ENCODE peak calls at places on chromosomes 5 and 9, in nine cellular contexts. V is psoas muscle, R is pancreas, H is neuronal stem cell, F is left ventricle myocardium inferior, U is aorta, E is colonic mucosa, Y is body of pancreas, C is left lung. X is an unnamed sample.

GRCh38 chr5:103234239-103234975 is 24.2 kb upstream of the MACIR start:
- DNase-seq in V (no peak), R (no peak), H (no peak), F (no peak), U (no peak), E (no peak), Y (no peak), C (no peak), X (no peak)

GRCh38 chr5:125612356-125613149 is 810.7 kb upstream of the GRAMD2B start:
- DNase-seq in V (peak; percentile 57), R (peak; percentile 59), H (no peak), F (no peak), U (no peak), E (no peak), Y (peak; percentile 69), C (no peak), X (no peak)

GRCh38 chr9:127116088-127116726 is 6.2 kb downstream of the ANGPTL2 start:
- DNase-seq in V (no peak), R (no peak), H (no peak), F (no peak), U (peak; percentile 34), E (no peak), Y (no peak), C (no peak), X (no peak)

GRCh38 chr5:133831506-133832224 is 136.8 kb downstream of the C5orf15 start:
- DNase-seq in V (no peak), R (no peak), H (no peak), F (no peak), U (no peak), E (no peak), Y (no peak), C (no peak), X (no peak)

GRCh38 chr5:138035605-138036537 is 3.0 kb upstream of the FAM13B start:
- DNase-seq in V (peak; percentile 57), R (no peak), H (peak; percentile 76), F (peak; percentile 27), U (peak; percentile 51), E (peak; percentile 67), Y (peak; percentile 76), C (no peak), X (peak; percentile 74)

GRCh38 chr5:68433921-68434879 is 218.6 kb downstream of the PIK3R1 start:
- DNase-seq in V (peak; percentile 85), R (peak; percentile 44), H (no peak), F (peak; percentile 79), U (peak; percentile 93), E (peak; percentile 59), Y (peak; percentile 49), C (peak; percentile 95), X (peak; percentile 80)

GRCh38 chr9:122320346-122320995 is 50.4 kb upstream of the PTGS1 start:
- DNase-seq in V (no peak), R (no peak), H (no peak), F (no peak), U (no peak), E (no peak), Y (no peak), C (no peak), X (no peak)

GRCh38 chr9:137462396-137463193 is 3.5 kb upstream of the NSMF start:
- DNase-seq in V (peak; percentile 51), R (peak; percentile 77), H (no peak), F (no peak), U (peak; percentile 48), E (no peak), Y (no peak), C (peak; percentile 78), X (no peak)

GRCh38 chr5:93708442-93708841 is 33.0 kb downstream of the POU5F2 start:
- DNase-seq in V (no peak), R (no peak), H (no peak), F (no peak), U (no peak), E (no peak), Y (no peak), C (peak; percentile 9), X (no peak)

GRCh38 chr5:119666542-119666941 is 37.2 kb downstream of the FAM170A start:
- DNase-seq in V (no peak), R (no peak), H (no peak), F (no peak), U (no peak), E (no peak), Y (no peak), C (no peak), X (no peak)

GRCh38 chr5:174585472-174585871 is 138.9 kb upstream of the MSX2 start:
- DNase-seq in V (no peak), R (no peak), H (no peak), F (no peak), U (no peak), E (no peak), Y (no peak), C (no peak), X (no peak)

GRCh38 chr5:54902817-54903473 is 82.4 kb downstream of the ESM1 start:
- DNase-seq in V (no peak), R (no peak), H (no peak), F (no peak), U (no peak), E (no peak), Y (no peak), C (no peak), X (peak; percentile 36)

GRCh38 chr9:96071245-96072124 is 196.0 kb downstream of the ERCC6L2 start:
- DNase-seq in V (no peak), R (no peak), H (peak; percentile 21), F (no peak), U (no peak), E (no peak), Y (peak; percentile 44), C (no peak), X (no peak)

GRCh38 chr5:42495908-42496307 is 72.7 kb downstream of the GHR start:
- DNase-seq in V (no peak), R (no peak), H (no peak), F (no peak), U (no peak), E (no peak), Y (no peak), C (no peak), X (no peak)

GRCh38 chr5:76114192-76114795 is 31.1 kb downstream of the SV2C start:
- DNase-seq in V (no peak), R (no peak), H (peak; percentile 46), F (no peak), U (no peak), E (peak; percentile 92), Y (peak; percentile 38), C (no peak), X (no peak)

GRCh38 chr5:122882836-122883235 is 37.4 kb downstream of the SNX24 start:
- DNase-seq in V (no peak), R (no peak), H (no peak), F (no peak), U (no peak), E (no peak), Y (no peak), C (no peak), X (no peak)

GRCh38 chr5:143896471-143896870 is 84.5 kb downstream of the HMHB1 start:
- DNase-seq in V (no peak), R (no peak), H (no peak), F (no peak), U (no peak), E (no peak), Y (no peak), C (no peak), X (no peak)
- H3K27ac ChIP-seq in V (no peak overlapping the region), R (no peak overlapping the region), H (no peak overlapping the region), F (no peak overlapping the region), U (no peak overlapping the region), E (no peak overlapping the region), Y (no peak overlapping the region), C (no peak overlapping the region), X (no peak overlapping the region)

DNA sequence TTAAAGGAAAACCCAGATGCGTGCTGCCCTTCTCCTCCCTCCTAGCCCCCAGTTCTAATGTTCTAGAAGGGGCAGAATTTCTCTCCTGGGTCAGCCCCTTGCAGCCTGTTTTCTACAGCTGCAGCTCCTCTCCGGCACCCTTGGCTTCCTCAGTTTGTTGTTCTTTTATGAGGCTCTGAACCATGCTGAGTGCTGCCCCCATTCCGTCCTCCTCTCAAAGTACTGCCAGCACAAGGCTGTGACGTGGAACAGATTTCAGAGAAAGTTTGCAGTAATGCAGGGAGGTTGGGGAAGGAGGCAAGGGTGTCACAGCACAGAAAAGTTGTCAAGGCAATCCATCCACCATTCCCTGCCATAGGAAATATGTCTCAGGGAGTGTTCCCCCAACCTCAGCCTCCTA is 63.3 kb downstream of the RGS3 start:
- DNase-seq in V (no peak), R (no peak), H (no peak), F (no peak), U (no peak), E (no peak), Y (no peak), C (no peak), X (no peak)
- H3K36me3 ChIP-seq in V (no peaks in the 10 kb centered on the region), R (peaks cover 29% of the 10 kb centered on the region), H (peaks cover 12% of the 10 kb centered on the region), F (peaks cover 43% of the 10 kb centered on the region), U (peaks cover 9% of the 10 kb centered on the region), E (no peaks in the 10 kb centered on the region), Y (peaks cover 5% of the 10 kb centered on the region), C (no peaks in the 10 kb centered on the region), X (peaks cover 17% of the 10 kb centered on the region)

GRCh38 chr9:106868096-106868495 is 5.1 kb downstream of the ZNF462 start:
- DNase-seq in V (no peak), R (no peak), H (no peak), F (no peak), U (no peak), E (no peak), Y (no peak), C (no peak), X (no peak)

GRCh38 chr9:106872641-106873040 is 9.7 kb downstream of the ZNF462 start:
- DNase-seq in V (no peak), R (no peak), H (no peak), F (no peak), U (no peak), E (no peak), Y (no peak), C (no peak), X (no peak)

GRCh38 chr9:106869028-106869427 is 6.1 kb downstream of the ZNF462 start:
- DNase-seq in V (no peak), R (no peak), H (no peak), F (no peak), U (no peak), E (no peak), Y (no peak), C (no peak), X (no peak)

GRCh38 chr9:106868565-106868964 is 5.6 kb downstream of the ZNF462 start:
- DNase-seq in V (no peak), R (no peak), H (no peak), F (no peak), U (no peak), E (no peak), Y (no peak), C (no peak), X (no peak)

GRCh38 chr9:106869458-106869857 is 6.5 kb downstream of the ZNF462 start:
- DNase-seq in V (no peak), R (no peak), H (no peak), F (no peak), U (no peak), E (no peak), Y (no peak), C (no peak), X (no peak)
- H3K27ac ChIP-seq in V (peak overlapping the region; percentile 71), R (no peak overlapping the region), H (no peak overlapping the region), F (peak overlapping the region; percentile 73), U (no peak overlapping the region), E (no peak overlapping the region), Y (peak overlapping the region; percentile 27), C (peak overlapping the region; percentile 60), X (no peak overlapping the region)

DNA sequence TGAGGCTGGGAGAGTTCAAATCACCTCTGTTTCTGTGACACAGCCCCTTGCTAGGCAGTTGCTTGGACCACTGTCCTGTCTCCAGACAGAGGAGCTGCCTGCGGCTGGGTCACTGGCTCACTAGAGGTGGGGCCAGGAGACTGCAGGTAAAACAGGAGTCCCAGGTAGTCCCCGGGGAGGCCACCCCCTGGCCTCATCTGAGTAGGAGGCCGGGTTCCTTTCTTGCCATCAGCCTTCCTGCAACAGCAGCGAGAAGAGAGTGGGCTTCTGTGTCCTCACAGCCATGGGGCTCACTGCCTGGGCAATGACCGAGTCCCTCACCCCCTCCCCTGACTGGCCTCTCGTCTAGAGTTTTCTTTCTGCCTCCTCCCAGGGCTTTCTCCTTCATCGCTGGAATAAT is 197.5 kb downstream of the CDK5RAP2 start:
- DNase-seq in V (no peak), R (no peak), H (no peak), F (no peak), U (no peak), E (no peak), Y (no peak), C (no peak), X (no peak)
- H3K36me3 ChIP-seq in V (no peaks in the 10 kb centered on the region), R (no peaks in the 10 kb centered on the region), H (peaks cover 8% of the 10 kb centered on the region), F (no peaks in the 10 kb centered on the region), U (no peaks in the 10 kb centered on the region), E (no peaks in the 10 kb centered on the region), Y (no peaks in the 10 kb centered on the region), C (no peaks in the 10 kb centered on the region), X (no peaks in the 10 kb centered on the region)

X was measured in CD8-positive, alpha-beta memory T cell.